ENCODE peak calls at places on chromosomes 1 and 21, in five cellular contexts. O is AG04450, L is pancreas, C is aorta, M is ovary. G is an unnamed sample.
A peak's percentile ranks its signal among the peaks of the same experiment; 100 is the strongest.

GRCh38 chr1:245537992-245538391 is 383.2 kb downstream of the KIF26B start:
- DNase-seq in M (no peak), C (no peak), O (no peak), L (no peak), G (no peak)

GRCh38 chr1:247102381-247102780 is 1.8 kb downstream of the ZNF669 start:
- DNase-seq in O (no peak), M (no peak), L (no peak), C (no peak), G (no peak)

GRCh38 chr1:224498574-224499170 is 64.1 kb upstream of the WDR26 start:
- DNase-seq in O (no peak), L (no peak), M (peak; percentile 24), C (peak; percentile 64), G (peak; percentile 62)

GRCh38 chr1:63847308-63847910 is 73.6 kb downstream of the ROR1 start:
- DNase-seq in C (no peak), M (no peak), L (no peak), O (no peak), G (no peak)

GRCh38 chr1:115710859-115711624 is 57.5 kb downstream of the CASQ2 start:
- DNase-seq in L (no peak), C (no peak), O (no peak), M (no peak), G (no peak)

GRCh38 chr1:9717193-9718005 is 65.9 kb downstream of the PIK3CD start:
- DNase-seq in M (peak; percentile 76), C (peak; percentile 88), O (no peak), L (no peak), G (no peak)

GRCh38 chr1:117371436-117372151 is 4.3 kb downstream of the MAN1A2 start:
- DNase-seq in M (no peak), O (no peak), L (peak; percentile 39), C (no peak), G (no peak)

GRCh38 chr1:212684511-212685090 is 15.0 kb downstream of the BATF3 start:
- DNase-seq in C (no peak), O (no peak), L (no peak), M (no peak), G (no peak)

GRCh38 chr1:19926296-19927129 is 3.1 kb upstream of the PLA2G2E start:
- DNase-seq in M (no peak), O (no peak), L (no peak), C (no peak), G (no peak)

GRCh38 chr1:156114919-156115513 is 505 bp downstream of the LMNA start:
- DNase-seq in M (no peak), C (peak; percentile 66), L (peak; percentile 55), O (no peak), G (no peak)

GRCh38 chr1:240310226-240310925 is 218.7 kb downstream of the FMN2 start:
- DNase-seq in L (no peak), C (no peak), O (peak; percentile 68), M (no peak), G (no peak)

GRCh38 chr1:198530964-198531363 is 9.5 kb downstream of the ATP6V1G3 start:
- DNase-seq in M (no peak), C (no peak), L (no peak), O (no peak), G (peak; percentile 68)

GRCh38 chr1:165298081-165298820 is 58.3 kb downstream of the LMX1A start:
- DNase-seq in C (no peak), L (no peak), O (no peak), M (no peak), G (no peak)

GRCh38 chr1:28887835-28888682 is 26.3 kb upstream of the EPB41 start:
- DNase-seq in M (peak; percentile 62), O (no peak), C (peak; percentile 49), L (peak; percentile 46), G (peak; percentile 62)

GRCh38 chr1:233357595-233358446 is 30.3 kb downstream of the MAP3K21 start:
- DNase-seq in O (no peak), L (no peak), M (no peak), C (no peak), G (no peak)

GRCh38 chr1:21090460-21090859 is 86.2 kb downstream of the EIF4G3 start:
- DNase-seq in L (no peak), C (no peak), M (no peak), O (no peak), G (no peak)

GRCh38 chr1:42737257-42737656 is 2.8 kb downstream of the CLDN19 start:
- DNase-seq in O (no peak), L (peak; percentile 71), M (no peak), C (no peak), G (no peak)

GRCh38 chr21:41410767-41411448 is 15.1 kb upstream of the MX1 start:
- DNase-seq in M (no peak), C (no peak), O (no peak), L (no peak), G (peak; percentile 28)

GRCh38 chr1:175514309-175515001 is 228.9 kb downstream of the TNR start:
- DNase-seq in L (no peak), M (no peak), O (no peak), C (no peak), G (peak; percentile 72)

GRCh38 chr1:181646723-181647122 is 163.4 kb downstream of the CACNA1E start:
- DNase-seq in C (no peak), O (no peak), L (no peak), M (no peak), G (no peak)

GRCh38 chr21:45019887-45020537 is 54.4 kb upstream of the ADARB1 start:
- DNase-seq in L (no peak), M (peak; percentile 15), C (peak; percentile 45), O (no peak), G (no peak)

GRCh38 chr1:183195146-183195571 is 9.1 kb downstream of the LAMC2 start:
- DNase-seq in M (no peak), O (no peak), L (no peak), C (no peak), G (no peak)

GRCh38 chr21:14620152-14620551 is 74.0 kb upstream of the SAMSN1 start:
- DNase-seq in L (no peak), O (no peak), C (no peak), M (no peak), G (no peak)

GRCh38 chr21:40117236-40117635 is 250.0 kb downstream of the PCP4 start:
- DNase-seq in C (no peak), M (no peak), O (no peak), L (no peak), G (no peak)

GRCh38 chr1:77583483-77583882 is 99.0 kb downstream of the ZZZ3 start:
- DNase-seq in L (no peak), O (no peak), C (no peak), M (no peak), G (no peak)

GRCh38 chr1:111593403-111594127 is 26.0 kb upstream of the RAP1A start:
- DNase-seq in C (no peak), L (no peak), M (no peak), O (no peak), G (no peak)

GRCh38 chr1:44636067-44636466 is 38.2 kb downstream of the TMEM53 start:
- DNase-seq in O (no peak), C (no peak), M (no peak), L (no peak), G (no peak)

GRCh38 chr1:152107289-152107983 is 7.8 kb downstream of the TCHH start:
- DNase-seq in O (no peak), L (no peak), C (peak; percentile 40), M (no peak), G (peak; percentile 4)
- H3K4me3 ChIP-seq in O (no peak overlapping the region), L (no peak overlapping the region), C (no peak overlapping the region), M (no peak overlapping the region), G (no peak overlapping the region)

GRCh38 chr1:90725961-90726715 is 9.0 kb upstream of the BARHL2 start:
- DNase-seq in C (no peak), L (no peak), O (no peak), M (no peak), G (no peak)

GRCh38 chr1:90724361-90724760 is 7.3 kb upstream of the BARHL2 start:
- DNase-seq in O (no peak), M (no peak), C (no peak), L (no peak), G (no peak)

GRCh38 chr1:90724926-90725325 is 7.8 kb upstream of the BARHL2 start:
- DNase-seq in O (no peak), M (no peak), L (no peak), C (no peak), G (peak; percentile 70)

GRCh38 chr1:90726716-90727480 is 9.8 kb upstream of the BARHL2 start:
- DNase-seq in M (no peak), O (no peak), L (no peak), C (no peak), G (no peak)

GRCh38 chr1:90725341-90725960 is 8.3 kb upstream of the BARHL2 start:
- DNase-seq in M (no peak), L (no peak), C (no peak), O (no peak), G (no peak)
- H3K4me3 ChIP-seq in M (no peak overlapping the region), L (no peak overlapping the region), C (peak overlapping the region; percentile 20), O (no peak overlapping the region), G (peak overlapping the region; percentile 53)

GRCh38 chr1:199981584-199981983 is 45.9 kb upstream of the NR5A2 start:
- DNase-seq in L (no peak), M (no peak), C (no peak), O (no peak), G (no peak)

GRCh38 chr1:199978408-199978940 is 49.0 kb upstream of the NR5A2 start:
- DNase-seq in O (no peak), M (no peak), C (no peak), L (no peak), G (no peak)

GRCh38 chr1:199983531-199983930 is 44.0 kb upstream of the NR5A2 start:
- DNase-seq in L (no peak), C (no peak), M (no peak), O (no peak), G (no peak)

GRCh38 chr1:199979071-199979470 is 48.4 kb upstream of the NR5A2 start:
- DNase-seq in M (no peak), C (no peak), L (peak; percentile 66), O (no peak), G (no peak)

GRCh38 chr1:199982606-199983005 is 44.9 kb upstream of the NR5A2 start:
- DNase-seq in M (no peak), L (no peak), C (no peak), O (no peak), G (no peak)
- H3K4me3 ChIP-seq in M (no peak overlapping the region), L (no peak overlapping the region), C (no peak overlapping the region), O (no peak overlapping the region), G (no peak overlapping the region)

GRCh38 chr1:84971957-84972356 is 25.0 kb downstream of the MCOLN2 start:
- DNase-seq in L (no peak), M (no peak), O (no peak), C (no peak), G (no peak)

GRCh38 chr1:84969489-84970250 is 27.2 kb downstream of the MCOLN2 start:
- DNase-seq in L (no peak), C (no peak), M (no peak), O (no peak), G (no peak)

GRCh38 chr1:84968865-84969264 is 28.0 kb downstream of the MCOLN2 start:
- DNase-seq in L (no peak), C (no peak), M (no peak), O (no peak), G (no peak)

GRCh38 chr1:84968101-84968500 is 28.8 kb downstream of the MCOLN2 start:
- DNase-seq in C (no peak), L (no peak), O (no peak), M (no peak), G (no peak)

DNA sequence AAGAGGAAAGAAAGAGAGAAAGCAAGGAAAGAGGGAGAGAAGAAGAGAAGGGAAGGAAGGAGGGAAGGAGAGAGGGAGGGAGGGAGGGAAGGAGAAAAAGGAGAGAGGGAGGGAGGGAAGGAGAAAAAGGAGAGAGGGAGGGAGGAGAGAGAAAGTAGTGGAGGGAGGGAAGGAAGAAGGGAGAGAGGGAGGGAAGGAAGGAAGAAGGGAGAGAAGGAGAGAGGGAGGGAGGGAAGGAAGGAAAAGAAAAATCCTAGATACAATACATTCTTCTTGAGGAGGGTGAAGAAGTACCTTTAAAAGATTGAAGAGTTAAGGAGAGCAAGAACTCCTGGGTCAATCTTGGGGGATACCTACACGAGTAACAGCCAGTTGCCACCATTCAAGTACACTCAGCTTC is 29.2 kb downstream of the MCOLN2 start:
- DNase-seq in L (no peak), O (no peak), M (no peak), C (no peak), G (no peak)
- H3K4me3 ChIP-seq in L (no peak overlapping the region), O (no peak overlapping the region), M (no peak overlapping the region), C (no peak overlapping the region), G (no peak overlapping the region)

G was measured in A673.